ENCODE peak calls at places on chromosomes 16 and 17, in nine cellular contexts. One of them, this sample, is unnamed.

GRCh38 chr16:89489040-89489721 is 1.2 kb downstream of the ANKRD11 start:
- DNase-seq in activated T-helper 9 cell treated with anti-CD3 and anti-CD28 coated beads, Interleukin-2, amount 50 U/mL, for 16 hours: peak
- DNase-seq in AG04450: peak
- DNase-seq in NCI-H2107: no peak
- DNase-seq in head of caudate nucleus: peak
- DNase-seq in effector CD4-positive, alpha-beta T cell: peak
- DNase-seq in T-helper 2 cell: peak
- DNase-seq in SJSA1: peak
- DNase-seq in lower leg skin: peak
- DNase-seq in this sample: peak

GRCh38 chr16:17365591-17366298 is 105.0 kb downstream of the XYLT1 start:
- DNase-seq in head of caudate nucleus: no peak
- DNase-seq in SJSA1: no peak
- DNase-seq in AG04450: no peak
- DNase-seq in NCI-H2107: no peak
- DNase-seq in T-helper 2 cell: no peak
- DNase-seq in lower leg skin: no peak
- DNase-seq in effector CD4-positive, alpha-beta T cell: no peak
- DNase-seq in activated T-helper 9 cell treated with anti-CD3 and anti-CD28 coated beads, Interleukin-2, amount 50 U/mL, for 16 hours: no peak
- DNase-seq in this sample: no peak

GRCh38 chr16:57020651-57021050 is 31.3 kb downstream of the NLRC5 start:
- DNase-seq in SJSA1: no peak
- DNase-seq in head of caudate nucleus: no peak
- DNase-seq in activated T-helper 9 cell treated with anti-CD3 and anti-CD28 coated beads, Interleukin-2, amount 50 U/mL, for 16 hours: no peak
- DNase-seq in lower leg skin: no peak
- DNase-seq in effector CD4-positive, alpha-beta T cell: no peak
- DNase-seq in NCI-H2107: no peak
- DNase-seq in T-helper 2 cell: no peak
- DNase-seq in AG04450: no peak
- DNase-seq in this sample: no peak

GRCh38 chr16:50814541-50814940 is 72.7 kb downstream of the CYLD start:
- DNase-seq in AG04450: no peak
- DNase-seq in effector CD4-positive, alpha-beta T cell: no peak
- DNase-seq in lower leg skin: no peak
- DNase-seq in NCI-H2107: no peak
- DNase-seq in head of caudate nucleus: no peak
- DNase-seq in SJSA1: peak
- DNase-seq in T-helper 2 cell: no peak
- DNase-seq in activated T-helper 9 cell treated with anti-CD3 and anti-CD28 coated beads, Interleukin-2, amount 50 U/mL, for 16 hours: no peak
- DNase-seq in this sample: no peak

GRCh38 chr17:3659541-3660111 is 8.8 kb downstream of the TAX1BP3 start:
- DNase-seq in lower leg skin: peak
- DNase-seq in activated T-helper 9 cell treated with anti-CD3 and anti-CD28 coated beads, Interleukin-2, amount 50 U/mL, for 16 hours: no peak
- DNase-seq in SJSA1: peak
- DNase-seq in T-helper 2 cell: no peak
- DNase-seq in effector CD4-positive, alpha-beta T cell: no peak
- DNase-seq in AG04450: peak
- DNase-seq in NCI-H2107: no peak
- DNase-seq in head of caudate nucleus: peak
- DNase-seq in this sample: peak

GRCh38 chr16:48231675-48232214 is 12.4 kb upstream of the LONP2 start:
- DNase-seq in lower leg skin: no peak
- DNase-seq in effector CD4-positive, alpha-beta T cell: no peak
- DNase-seq in head of caudate nucleus: peak
- DNase-seq in AG04450: peak
- DNase-seq in NCI-H2107: no peak
- DNase-seq in SJSA1: no peak
- DNase-seq in activated T-helper 9 cell treated with anti-CD3 and anti-CD28 coated beads, Interleukin-2, amount 50 U/mL, for 16 hours: no peak
- DNase-seq in T-helper 2 cell: no peak
- DNase-seq in this sample: peak

GRCh38 chr17:61130320-61130719 is 269.3 kb upstream of the TBX2 start:
- DNase-seq in effector CD4-positive, alpha-beta T cell: no peak
- DNase-seq in activated T-helper 9 cell treated with anti-CD3 and anti-CD28 coated beads, Interleukin-2, amount 50 U/mL, for 16 hours: no peak
- DNase-seq in lower leg skin: no peak
- DNase-seq in T-helper 2 cell: no peak
- DNase-seq in AG04450: no peak
- DNase-seq in SJSA1: no peak
- DNase-seq in head of caudate nucleus: no peak
- DNase-seq in NCI-H2107: no peak
- DNase-seq in this sample: no peak

GRCh38 chr17:74542727-74543383 is 3.1 kb downstream of the CD300C start:
- DNase-seq in SJSA1: no peak
- DNase-seq in head of caudate nucleus: no peak
- DNase-seq in activated T-helper 9 cell treated with anti-CD3 and anti-CD28 coated beads, Interleukin-2, amount 50 U/mL, for 16 hours: no peak
- DNase-seq in effector CD4-positive, alpha-beta T cell: no peak
- DNase-seq in NCI-H2107: no peak
- DNase-seq in T-helper 2 cell: no peak
- DNase-seq in lower leg skin: no peak
- DNase-seq in AG04450: no peak
- DNase-seq in this sample: no peak

GRCh38 chr17:76063880-76064546 is 8.3 kb downstream of the SRP68 start:
- DNase-seq in NCI-H2107: no peak
- DNase-seq in effector CD4-positive, alpha-beta T cell: no peak
- DNase-seq in head of caudate nucleus: no peak
- DNase-seq in AG04450: no peak
- DNase-seq in SJSA1: no peak
- DNase-seq in lower leg skin: no peak
- DNase-seq in activated T-helper 9 cell treated with anti-CD3 and anti-CD28 coated beads, Interleukin-2, amount 50 U/mL, for 16 hours: peak
- DNase-seq in T-helper 2 cell: peak
- DNase-seq in this sample: no peak

GRCh38 chr17:35588196-35588920 is 1.2 kb downstream of the AP2B1 start:
- DNase-seq in T-helper 2 cell: no peak
- DNase-seq in lower leg skin: no peak
- DNase-seq in SJSA1: no peak
- DNase-seq in AG04450: no peak
- DNase-seq in head of caudate nucleus: no peak
- DNase-seq in NCI-H2107: no peak
- DNase-seq in activated T-helper 9 cell treated with anti-CD3 and anti-CD28 coated beads, Interleukin-2, amount 50 U/mL, for 16 hours: no peak
- DNase-seq in effector CD4-positive, alpha-beta T cell: no peak
- DNase-seq in this sample: peak

GRCh38 chr17:73792994-73793393 is 148.7 kb upstream of the SDK2 start:
- DNase-seq in SJSA1: no peak
- DNase-seq in activated T-helper 9 cell treated with anti-CD3 and anti-CD28 coated beads, Interleukin-2, amount 50 U/mL, for 16 hours: no peak
- DNase-seq in effector CD4-positive, alpha-beta T cell: no peak
- DNase-seq in NCI-H2107: no peak
- DNase-seq in lower leg skin: no peak
- DNase-seq in head of caudate nucleus: no peak
- DNase-seq in T-helper 2 cell: no peak
- DNase-seq in AG04450: no peak
- DNase-seq in this sample: no peak

GRCh38 chr17:61878520-61878919 is 15.2 kb upstream of the BRIP1 start:
- DNase-seq in AG04450: no peak
- DNase-seq in T-helper 2 cell: no peak
- DNase-seq in head of caudate nucleus: no peak
- DNase-seq in activated T-helper 9 cell treated with anti-CD3 and anti-CD28 coated beads, Interleukin-2, amount 50 U/mL, for 16 hours: no peak
- DNase-seq in NCI-H2107: no peak
- DNase-seq in effector CD4-positive, alpha-beta T cell: no peak
- DNase-seq in lower leg skin: no peak
- DNase-seq in SJSA1: no peak
- DNase-seq in this sample: no peak

GRCh38 chr17:80364091-80364691 is 50.8 kb upstream of the ENDOV start:
- DNase-seq in NCI-H2107: peak
- DNase-seq in activated T-helper 9 cell treated with anti-CD3 and anti-CD28 coated beads, Interleukin-2, amount 50 U/mL, for 16 hours: no peak
- DNase-seq in effector CD4-positive, alpha-beta T cell: no peak
- DNase-seq in lower leg skin: no peak
- DNase-seq in head of caudate nucleus: peak
- DNase-seq in T-helper 2 cell: no peak
- DNase-seq in AG04450: no peak
- DNase-seq in SJSA1: no peak
- DNase-seq in this sample: no peak

GRCh38 chr17:72699566-72699965 is 392.9 kb downstream of the SLC39A11 start:
- DNase-seq in lower leg skin: peak
- DNase-seq in AG04450: no peak
- DNase-seq in head of caudate nucleus: peak
- DNase-seq in effector CD4-positive, alpha-beta T cell: no peak
- DNase-seq in NCI-H2107: no peak
- DNase-seq in activated T-helper 9 cell treated with anti-CD3 and anti-CD28 coated beads, Interleukin-2, amount 50 U/mL, for 16 hours: no peak
- DNase-seq in SJSA1: no peak
- DNase-seq in T-helper 2 cell: no peak
- DNase-seq in this sample: peak

GRCh38 chr16:67277294-67277998 is 1.9 kb upstream of the PLEKHG4 start:
- DNase-seq in T-helper 2 cell: no peak
- DNase-seq in activated T-helper 9 cell treated with anti-CD3 and anti-CD28 coated beads, Interleukin-2, amount 50 U/mL, for 16 hours: no peak
- DNase-seq in SJSA1: peak
- DNase-seq in effector CD4-positive, alpha-beta T cell: no peak
- DNase-seq in AG04450: peak
- DNase-seq in head of caudate nucleus: no peak
- DNase-seq in lower leg skin: peak
- DNase-seq in NCI-H2107: no peak
- DNase-seq in this sample: peak

GRCh38 chr16:52963471-52963870 is 89.2 kb downstream of the CHD9NB start:
- DNase-seq in SJSA1: no peak
- DNase-seq in AG04450: no peak
- DNase-seq in activated T-helper 9 cell treated with anti-CD3 and anti-CD28 coated beads, Interleukin-2, amount 50 U/mL, for 16 hours: no peak
- DNase-seq in head of caudate nucleus: no peak
- DNase-seq in effector CD4-positive, alpha-beta T cell: no peak
- DNase-seq in NCI-H2107: no peak
- DNase-seq in lower leg skin: no peak
- DNase-seq in T-helper 2 cell: no peak
- DNase-seq in this sample: no peak

GRCh38 chr17:81396278-81396721 is 1.0 kb downstream of the BAHCC1 start:
- DNase-seq in SJSA1: no peak
- DNase-seq in activated T-helper 9 cell treated with anti-CD3 and anti-CD28 coated beads, Interleukin-2, amount 50 U/mL, for 16 hours: no peak
- DNase-seq in lower leg skin: no peak
- DNase-seq in T-helper 2 cell: no peak
- DNase-seq in effector CD4-positive, alpha-beta T cell: no peak
- DNase-seq in head of caudate nucleus: no peak
- DNase-seq in NCI-H2107: no peak
- DNase-seq in AG04450: no peak
- DNase-seq in this sample: peak

GRCh38 chr16:84616515-84616914 is 1.4 kb downstream of the COTL1 start:
- DNase-seq in SJSA1: no peak
- DNase-seq in head of caudate nucleus: no peak
- DNase-seq in lower leg skin: no peak
- DNase-seq in NCI-H2107: no peak
- DNase-seq in effector CD4-positive, alpha-beta T cell: no peak
- DNase-seq in T-helper 2 cell: no peak
- DNase-seq in AG04450: no peak
- DNase-seq in activated T-helper 9 cell treated with anti-CD3 and anti-CD28 coated beads, Interleukin-2, amount 50 U/mL, for 16 hours: no peak
- DNase-seq in this sample: peak

GRCh38 chr16:86252596-86252995 is 257.7 kb upstream of the FOXF1 start:
- DNase-seq in head of caudate nucleus: peak
- DNase-seq in AG04450: no peak
- DNase-seq in lower leg skin: no peak
- DNase-seq in NCI-H2107: no peak
- DNase-seq in effector CD4-positive, alpha-beta T cell: no peak
- DNase-seq in activated T-helper 9 cell treated with anti-CD3 and anti-CD28 coated beads, Interleukin-2, amount 50 U/mL, for 16 hours: no peak
- DNase-seq in SJSA1: peak
- DNase-seq in T-helper 2 cell: no peak
- DNase-seq in this sample: peak

GRCh38 chr16:66525396-66526180 is 24.3 kb downstream of the TK2 start:
- DNase-seq in T-helper 2 cell: no peak
- DNase-seq in NCI-H2107: no peak
- DNase-seq in SJSA1: no peak
- DNase-seq in effector CD4-positive, alpha-beta T cell: no peak
- DNase-seq in AG04450: no peak
- DNase-seq in lower leg skin: no peak
- DNase-seq in head of caudate nucleus: no peak
- DNase-seq in activated T-helper 9 cell treated with anti-CD3 and anti-CD28 coated beads, Interleukin-2, amount 50 U/mL, for 16 hours: no peak
- DNase-seq in this sample: peak

GRCh38 chr16:75534560-75535205 is 1.2 kb downstream of the CHST5 start:
- DNase-seq in activated T-helper 9 cell treated with anti-CD3 and anti-CD28 coated beads, Interleukin-2, amount 50 U/mL, for 16 hours: no peak
- DNase-seq in head of caudate nucleus: no peak
- DNase-seq in SJSA1: no peak
- DNase-seq in T-helper 2 cell: no peak
- DNase-seq in AG04450: no peak
- DNase-seq in effector CD4-positive, alpha-beta T cell: no peak
- DNase-seq in lower leg skin: no peak
- DNase-seq in NCI-H2107: no peak
- DNase-seq in this sample: no peak

GRCh38 chr16:165218-165538 is 600 bp upstream of the HBM start:
- DNase-seq in AG04450: no peak
- DNase-seq in T-helper 2 cell: no peak
- DNase-seq in lower leg skin: no peak
- DNase-seq in SJSA1: no peak
- DNase-seq in effector CD4-positive, alpha-beta T cell: no peak
- DNase-seq in NCI-H2107: no peak
- DNase-seq in activated T-helper 9 cell treated with anti-CD3 and anti-CD28 coated beads, Interleukin-2, amount 50 U/mL, for 16 hours: no peak
- DNase-seq in head of caudate nucleus: no peak
- DNase-seq in this sample: no peak

GRCh38 chr17:45386180-45386579 is 46.5 kb downstream of the ARHGAP27 start:
- DNase-seq in SJSA1: no peak
- DNase-seq in head of caudate nucleus: no peak
- DNase-seq in effector CD4-positive, alpha-beta T cell: no peak
- DNase-seq in activated T-helper 9 cell treated with anti-CD3 and anti-CD28 coated beads, Interleukin-2, amount 50 U/mL, for 16 hours: no peak
- DNase-seq in NCI-H2107: no peak
- DNase-seq in AG04450: no peak
- DNase-seq in T-helper 2 cell: no peak
- DNase-seq in lower leg skin: no peak
- DNase-seq in this sample: no peak

GRCh38 chr16:10745856-10746255 is 2.2 kb downstream of the NUBP1 start:
- DNase-seq in lower leg skin: no peak
- DNase-seq in AG04450: no peak
- DNase-seq in head of caudate nucleus: no peak
- DNase-seq in SJSA1: no peak
- DNase-seq in effector CD4-positive, alpha-beta T cell: no peak
- DNase-seq in T-helper 2 cell: no peak
- DNase-seq in activated T-helper 9 cell treated with anti-CD3 and anti-CD28 coated beads, Interleukin-2, amount 50 U/mL, for 16 hours: no peak
- DNase-seq in NCI-H2107: no peak
- DNase-seq in this sample: no peak

GRCh38 chr16:59385953-59386352 is 651.8 kb upstream of the GOT2 start:
- DNase-seq in head of caudate nucleus: no peak
- DNase-seq in NCI-H2107: no peak
- DNase-seq in AG04450: no peak
- DNase-seq in activated T-helper 9 cell treated with anti-CD3 and anti-CD28 coated beads, Interleukin-2, amount 50 U/mL, for 16 hours: no peak
- DNase-seq in T-helper 2 cell: no peak
- DNase-seq in effector CD4-positive, alpha-beta T cell: no peak
- DNase-seq in SJSA1: no peak
- DNase-seq in lower leg skin: peak
- DNase-seq in this sample: peak

GRCh38 chr17:43779145-43780125 is 658 bp upstream of the DUSP3 start:
- DNase-seq in NCI-H2107: no peak
- DNase-seq in effector CD4-positive, alpha-beta T cell: no peak
- DNase-seq in lower leg skin: no peak
- DNase-seq in T-helper 2 cell: no peak
- DNase-seq in head of caudate nucleus: no peak
- DNase-seq in activated T-helper 9 cell treated with anti-CD3 and anti-CD28 coated beads, Interleukin-2, amount 50 U/mL, for 16 hours: no peak
- DNase-seq in AG04450: no peak
- DNase-seq in SJSA1: no peak
- DNase-seq in this sample: peak

GRCh38 chr17:38465420-38466345 is 37.4 kb downstream of the ARHGAP23 start:
- DNase-seq in AG04450: no peak
- DNase-seq in effector CD4-positive, alpha-beta T cell: no peak
- DNase-seq in lower leg skin: no peak
- DNase-seq in SJSA1: peak
- DNase-seq in head of caudate nucleus: no peak
- DNase-seq in NCI-H2107: no peak
- DNase-seq in T-helper 2 cell: no peak
- DNase-seq in activated T-helper 9 cell treated with anti-CD3 and anti-CD28 coated beads, Interleukin-2, amount 50 U/mL, for 16 hours: no peak
- DNase-seq in this sample: no peak

GRCh38 chr17:46815474-46816353 is 2.8 kb downstream of the WNT3 start:
- DNase-seq in activated T-helper 9 cell treated with anti-CD3 and anti-CD28 coated beads, Interleukin-2, amount 50 U/mL, for 16 hours: no peak
- DNase-seq in SJSA1: no peak
- DNase-seq in lower leg skin: no peak
- DNase-seq in AG04450: no peak
- DNase-seq in T-helper 2 cell: no peak
- DNase-seq in head of caudate nucleus: no peak
- DNase-seq in effector CD4-positive, alpha-beta T cell: no peak
- DNase-seq in NCI-H2107: no peak
- DNase-seq in this sample: no peak

GRCh38 chr16:57335361-57335760 is 23.2 kb upstream of the CCL22 start:
- DNase-seq in T-helper 2 cell: no peak
- DNase-seq in SJSA1: no peak
- DNase-seq in effector CD4-positive, alpha-beta T cell: no peak
- DNase-seq in lower leg skin: no peak
- DNase-seq in activated T-helper 9 cell treated with anti-CD3 and anti-CD28 coated beads, Interleukin-2, amount 50 U/mL, for 16 hours: no peak
- DNase-seq in head of caudate nucleus: no peak
- DNase-seq in NCI-H2107: no peak
- DNase-seq in AG04450: no peak
- DNase-seq in this sample: no peak

GRCh38 chr16:65429504-65430149 is 307.8 kb upstream of the CDH11 start:
- DNase-seq in SJSA1: no peak
- DNase-seq in activated T-helper 9 cell treated with anti-CD3 and anti-CD28 coated beads, Interleukin-2, amount 50 U/mL, for 16 hours: no peak
- DNase-seq in AG04450: no peak
- DNase-seq in T-helper 2 cell: no peak
- DNase-seq in lower leg skin: no peak
- DNase-seq in effector CD4-positive, alpha-beta T cell: no peak
- DNase-seq in NCI-H2107: no peak
- DNase-seq in head of caudate nucleus: no peak
- DNase-seq in this sample: no peak

GRCh38 chr17:63932008-63932561 is at the start of gene CD79B:
- DNase-seq in activated T-helper 9 cell treated with anti-CD3 and anti-CD28 coated beads, Interleukin-2, amount 50 U/mL, for 16 hours: no peak
- DNase-seq in effector CD4-positive, alpha-beta T cell: no peak
- DNase-seq in head of caudate nucleus: no peak
- DNase-seq in NCI-H2107: no peak
- DNase-seq in AG04450: no peak
- DNase-seq in SJSA1: no peak
- DNase-seq in lower leg skin: no peak
- DNase-seq in T-helper 2 cell: no peak
- DNase-seq in this sample: no peak